ENCODE peak calls at places on chromosomes 2 and 18, in nine cellular contexts. B is neural progenitor cell, H is MM.1S, Y is kidney, E is HCT116, I is IMR-90, N is SK-N-SH, M is neuronal stem cell, O is endothelial cell of umbilical vein. W is an unnamed sample.

GRCh38 chr2:118865106-118865505 is 17.7 kb upstream of the EN1 start:
- DNase-seq in B (peak; percentile 69), H (peak; percentile 64), Y (no peak), E (peak; percentile 45), I (peak; percentile 46), N (peak; percentile 70), M (peak; percentile 39), O (peak; percentile 55), W (peak; percentile 37)

GRCh38 chr2:99862566-99862965 is 279.8 kb downstream of the AFF3 start:
- DNase-seq in B (no peak), H (no peak), Y (no peak), E (no peak), I (no peak), N (no peak), M (no peak), O (no peak), W (no peak)

GRCh38 chr2:36650031-36650430 is 46.5 kb upstream of the VIT start:
- DNase-seq in B (no peak), H (peak; percentile 48), Y (no peak), E (peak; percentile 73), I (peak; percentile 75), N (no peak), M (no peak), O (peak; percentile 45), W (no peak)

GRCh38 chr2:142435847-142436246 is 305.0 kb upstream of the LRP1B start:
- DNase-seq in B (peak; percentile 58), H (no peak), Y (no peak), E (no peak), I (no peak), N (no peak), M (peak; percentile 14), O (no peak), W (no peak)

GRCh38 chr2:236344446-236344845 is 80.2 kb upstream of the ASB18 start:
- DNase-seq in B (no peak), H (no peak), Y (no peak), E (no peak), I (no peak), N (no peak), M (no peak), O (no peak), W (no peak)

GRCh38 chr2:99974966-99975365 is 167.4 kb downstream of the AFF3 start:
- DNase-seq in B (no peak), H (no peak), Y (no peak), E (no peak), I (peak; percentile 59), N (no peak), M (no peak), O (no peak), W (no peak)

GRCh38 chr2:98912957-98913915 is 22.8 kb downstream of the CRACDL start:
- DNase-seq in B (no peak), H (no peak), Y (peak; percentile 59), E (no peak), I (no peak), N (no peak), M (no peak), O (no peak), W (no peak)

GRCh38 chr18:27185025-27185763 is at the start of gene CHST9:
- DNase-seq in B (peak; percentile 73), H (no peak), Y (peak; percentile 76), E (no peak), I (no peak), N (peak; percentile 82), M (peak; percentile 15), O (no peak), W (no peak)

GRCh38 chr2:217434183-217434620 is 568.6 kb downstream of the TNS1 start:
- DNase-seq in B (peak; percentile 90), H (no peak), Y (peak; percentile 93), E (peak; percentile 45), I (peak; percentile 99), N (peak; percentile 82), M (peak; percentile 70), O (peak; percentile 86), W (peak; percentile 9)

GRCh38 chr2:3491716-3492474 is 27.4 kb downstream of the ADI1 start:
- DNase-seq in B (no peak), H (no peak), Y (no peak), E (no peak), I (no peak), N (peak; percentile 18), M (no peak), O (no peak), W (no peak)

GRCh38 chr2:241252778-241253475 is 62.5 kb downstream of the HDLBP start:
- DNase-seq in B (no peak), H (no peak), Y (no peak), E (no peak), I (no peak), N (no peak), M (no peak), O (no peak), W (no peak)

GRCh38 chr2:220533485-220533884 is 906.1 kb downstream of the SLC4A3 start:
- DNase-seq in B (peak; percentile 17), H (peak; percentile 10), Y (no peak), E (peak; percentile 21), I (peak; percentile 57), N (peak; percentile 4), M (no peak), O (no peak), W (peak; percentile 4)

GRCh38 chr2:85248741-85249524 is 78.9 kb downstream of the TGOLN2 start:
- DNase-seq in B (peak; percentile 66), H (no peak), Y (no peak), E (peak; percentile 29), I (peak; percentile 94), N (no peak), M (no peak), O (peak; percentile 72), W (no peak)

GRCh38 chr2:57701391-57701791 is 345.2 kb upstream of the VRK2 start:
- DNase-seq in B (peak; percentile 52), H (no peak), Y (no peak), E (no peak), I (peak; percentile 0), N (no peak), M (peak; percentile 37), O (no peak), W (no peak)

GRCh38 chr2:148540022-148540421 is 104.5 kb upstream of the EPC2 start:
- DNase-seq in B (no peak), H (no peak), Y (no peak), E (no peak), I (no peak), N (no peak), M (no peak), O (no peak), W (no peak)

DNA sequence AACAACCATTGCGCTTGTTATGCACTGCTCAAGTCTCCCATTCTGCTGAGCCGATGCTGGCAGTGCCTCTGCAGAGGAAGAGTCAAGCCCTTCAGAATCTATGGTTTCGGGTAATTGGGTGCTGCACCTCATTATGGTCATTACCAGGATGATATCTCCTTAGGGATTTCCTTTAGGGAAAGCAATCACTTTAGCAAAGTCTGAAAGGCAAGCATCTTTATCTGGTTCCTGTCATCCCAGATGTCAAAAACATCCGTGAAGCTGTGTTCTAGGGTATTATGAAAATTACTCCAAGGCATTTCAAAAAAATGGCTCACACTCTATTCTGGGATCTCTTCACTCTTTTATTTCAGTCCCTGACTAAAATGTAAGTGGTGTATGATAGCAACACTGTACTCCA is 186.9 kb upstream of the DLGAP1 start:
- DNase-seq in B (no peak), H (no peak), Y (no peak), E (no peak), I (no peak), N (no peak), M (no peak), O (no peak), W (no peak)
- H3K4me1 ChIP-seq in B (peaks cover 5% of the 10 kb centered on the region), H (peaks cover 3% of the 10 kb centered on the region), Y (no peaks in the 10 kb centered on the region), E (no peaks in the 10 kb centered on the region), I (no peaks in the 10 kb centered on the region), N (no peaks in the 10 kb centered on the region), M (no peaks in the 10 kb centered on the region), O (no peaks in the 10 kb centered on the region), W (no peaks in the 10 kb centered on the region)

GRCh38 chr2:209579236-209579749 is 155.4 kb downstream of the MAP2 start:
- DNase-seq in B (peak; percentile 66), H (peak; percentile 24), Y (no peak), E (no peak), I (no peak), N (peak; percentile 60), M (peak; percentile 69), O (peak; percentile 27), W (no peak)
- H3K9ac ChIP-seq in B (no peak overlapping the region), H (peak overlapping the region; percentile 27), Y (no peak overlapping the region), E (no peak overlapping the region), I (no peak overlapping the region), N (peak overlapping the region; percentile 62), M (no peak overlapping the region), O (no peak overlapping the region), W (no peak overlapping the region)

GRCh38 chr2:156522824-156523440 is 86.8 kb downstream of the GPD2 start:
- DNase-seq in B (no peak), H (no peak), Y (no peak), E (no peak), I (no peak), N (no peak), M (no peak), O (no peak), W (no peak)

GRCh38 chr2:156517419-156517818 is 81.2 kb downstream of the GPD2 start:
- DNase-seq in B (no peak), H (no peak), Y (no peak), E (no peak), I (peak; percentile 23), N (no peak), M (no peak), O (no peak), W (no peak)

GRCh38 chr2:156512451-156512850 is 76.3 kb downstream of the GPD2 start:
- DNase-seq in B (no peak), H (no peak), Y (no peak), E (no peak), I (peak; percentile 73), N (no peak), M (no peak), O (no peak), W (no peak)

GRCh38 chr2:156513219-156513618 is 77.0 kb downstream of the GPD2 start:
- DNase-seq in B (no peak), H (no peak), Y (no peak), E (no peak), I (no peak), N (no peak), M (no peak), O (no peak), W (no peak)

DNA sequence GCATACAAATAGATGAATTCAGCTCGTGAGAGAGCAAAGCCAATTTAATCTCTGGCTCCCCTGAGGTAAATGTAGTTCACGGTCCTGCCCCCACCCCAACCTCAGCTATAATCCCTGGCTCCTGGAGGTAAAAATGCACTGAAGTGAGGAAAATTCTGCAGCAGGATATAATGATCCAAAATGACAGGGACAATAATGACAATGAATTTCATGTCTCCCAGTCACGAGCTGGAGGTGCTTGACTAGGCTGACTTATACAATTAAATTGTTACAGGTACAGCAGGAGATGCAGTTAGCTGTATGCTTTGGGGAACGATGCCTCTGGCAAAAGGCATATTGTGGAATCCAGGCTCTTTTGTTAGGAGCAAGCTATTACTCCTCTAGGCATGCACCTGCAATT is 82.0 kb downstream of the GPD2 start:
- DNase-seq in B (no peak), H (no peak), Y (no peak), E (no peak), I (no peak), N (no peak), M (no peak), O (no peak), W (no peak)
- H3K4me3 ChIP-seq in B (no peak overlapping the region), H (no peak overlapping the region), Y (no peak overlapping the region), E (no peak overlapping the region), I (no peak overlapping the region), N (no peak overlapping the region), M (no peak overlapping the region), O (no peak overlapping the region), W (no peak overlapping the region)

DNA sequence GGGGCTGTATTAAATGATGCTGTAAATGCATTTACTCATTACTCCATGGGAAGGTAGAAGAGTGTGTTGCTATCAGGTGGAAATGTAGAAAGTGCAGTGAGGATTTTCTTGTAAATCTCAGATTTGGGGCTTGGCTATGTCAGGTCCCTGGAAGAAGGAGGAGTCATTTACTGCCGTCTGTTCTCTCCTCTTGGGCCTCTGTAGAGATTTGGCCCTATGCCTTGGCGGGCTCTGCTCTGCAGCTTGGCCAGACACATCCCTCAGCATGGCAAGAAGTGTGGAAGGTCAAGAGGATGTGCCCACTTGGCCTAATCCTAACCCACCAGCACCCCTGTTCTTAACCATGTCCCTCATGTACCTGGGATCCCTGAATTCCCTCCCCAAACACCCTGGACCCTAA is 6.7 kb downstream of the IL1R1 start:
- DNase-seq in B (no peak), H (no peak), Y (no peak), E (no peak), I (no peak), N (no peak), M (no peak), O (no peak), W (no peak)
- H3K4me1 ChIP-seq in B (no peaks in the 10 kb centered on the region), H (no peaks in the 10 kb centered on the region), Y (peaks cover 14% of the 10 kb centered on the region), E (no peaks in the 10 kb centered on the region), I (peaks cover 6% of the 10 kb centered on the region), N (no peaks in the 10 kb centered on the region), M (no peaks in the 10 kb centered on the region), O (peaks cover 8% of the 10 kb centered on the region), W (no peaks in the 10 kb centered on the region)

W was measured in DND-41.